ENCODE peak calls at places on chromosomes 7 and 10, in four cellular contexts. W is activated B cell treated with CpG ODN at 0.5 μM for 24 hours, M is mesothelial cell of epicardium, A is epithelial cell of prostate. G is an unnamed sample.

GRCh38 chr10:89115876-89116627 is 91.1 kb downstream of the CH25H start:
- DNase-seq in M (no peak), A (peak; percentile 33), W (no peak), G (no peak)

GRCh38 chr10:55466806-55467504 is 665.9 kb upstream of the PCDH15 start:
- DNase-seq in A (no peak), M (no peak), W (no peak), G (no peak)

GRCh38 chr7:38375453-38375852 is 102.0 kb upstream of the TARP start:
- DNase-seq in M (no peak), A (no peak), W (no peak), G (no peak)

GRCh38 chr7:75638607-75639070 is 100.1 kb downstream of the HIP1 start:
- DNase-seq in M (peak; percentile 37), A (no peak), W (no peak), G (no peak)

GRCh38 chr7:84484502-84485079 is 290.0 kb upstream of the SEMA3A start:
- DNase-seq in A (peak; percentile 24), M (no peak), W (no peak), G (no peak)

GRCh38 chr10:64546073-64546472 is 1024.9 kb downstream of the REEP3 start:
- DNase-seq in W (no peak), A (no peak), M (no peak), G (no peak)

GRCh38 chr7:25031432-25031831 is 51.5 kb upstream of the OSBPL3 start:
- DNase-seq in M (no peak), W (no peak), A (no peak), G (no peak)

GRCh38 chr10:93751074-93751572 is 6.6 kb upstream of the LGI1 start:
- DNase-seq in M (no peak), A (no peak), W (no peak), G (no peak)

GRCh38 chr7:29921404-29922010 is 68.1 kb downstream of the SCRN1 start:
- DNase-seq in W (no peak), A (no peak), M (no peak), G (no peak)

GRCh38 chr10:480498-480927 is 209.0 kb downstream of the DIP2C start:
- DNase-seq in W (no peak), A (no peak), M (no peak), G (no peak)

GRCh38 chr10:29767958-29768357 is 133.2 kb upstream of the SVIL start:
- DNase-seq in W (no peak), M (no peak), A (no peak), G (no peak)

GRCh38 chr10:24462340-24462739 is 253.4 kb downstream of the KIAA1217 start:
- DNase-seq in M (no peak), W (no peak), A (no peak), G (no peak)

GRCh38 chr10:35735412-35735811 is 93.3 kb upstream of the FZD8 start:
- DNase-seq in W (no peak), M (no peak), A (peak; percentile 60), G (no peak)

GRCh38 chr7:95104739-95105138 is 197.3 kb downstream of the PPP1R9A start:
- DNase-seq in M (no peak), W (no peak), A (peak; percentile 93), G (peak; percentile 31)

GRCh38 chr10:78684954-78685353 is 383.8 kb upstream of the ZMIZ1 start:
- DNase-seq in A (no peak), W (no peak), M (no peak), G (no peak)

GRCh38 chr10:133100706-133101463 is 13.2 kb downstream of the ADGRA1 start:
- DNase-seq in A (no peak), W (no peak), M (no peak), G (no peak)

GRCh38 chr7:69451715-69452114 is 146.6 kb upstream of the AUTS2 start:
- DNase-seq in W (no peak), M (no peak), A (no peak), G (no peak)

GRCh38 chr10:24556137-24556536 is 167.6 kb downstream of the ARHGAP21 start:
- DNase-seq in M (no peak), A (no peak), W (no peak), G (no peak)

GRCh38 chr10:119098576-119098975 is 5.3 kb upstream of the DENND10 start:
- DNase-seq in W (no peak), A (no peak), M (no peak), G (no peak)

GRCh38 chr10:50497758-50498157 is 126.0 kb downstream of the SGMS1 start:
- DNase-seq in M (no peak), W (no peak), A (peak; percentile 73), G (no peak)

GRCh38 chr10:31207636-31208035 is 111.4 kb upstream of the ZEB1 start:
- DNase-seq in A (no peak), M (no peak), W (no peak), G (no peak)

GRCh38 chr7:128841171-128841690 is 11.0 kb downstream of the FLNC start:
- DNase-seq in W (no peak), A (no peak), M (no peak), G (no peak)

GRCh38 chr10:131248376-131249165 is 63.0 kb downstream of the TCERG1L start:
- DNase-seq in W (no peak), A (no peak), M (no peak), G (no peak)

GRCh38 chr7:101933685-101934084 is 116.3 kb downstream of the CUX1 start:
- DNase-seq in M (no peak), W (no peak), A (no peak), G (no peak)

GRCh38 chr7:4683043-4683883 is 1.2 kb downstream of the FOXK1 start:
- DNase-seq in A (no peak), M (no peak), W (peak; percentile 21), G (no peak)

GRCh38 chr10:48464121-48464870 is 140.6 kb downstream of the ARHGAP22 start:
- DNase-seq in W (peak; percentile 10), M (no peak), A (no peak), G (peak; percentile 36)

GRCh38 chr10:7763929-7764328 is 23.9 kb downstream of the KIN start:
- DNase-seq in W (no peak), A (no peak), M (no peak), G (no peak)

GRCh38 chr10:80094236-80094635 is 15.8 kb downstream of the TMEM254 start:
- DNase-seq in A (no peak), W (no peak), M (no peak), G (no peak)

GRCh38 chr10:60953420-60953819 is 9.4 kb upstream of the RHOBTB1 start:
- DNase-seq in W (no peak), A (no peak), M (no peak), G (no peak)

GRCh38 chr10:15088428-15089261 is at the start of gene ACBD7:
- DNase-seq in M (peak; percentile 75), W (peak; percentile 79), A (no peak), G (peak; percentile 69)

GRCh38 chr7:1787241-1787640 is 117.2 kb downstream of the ELFN1 start:
- DNase-seq in M (no peak), A (no peak), W (no peak), G (no peak)

GRCh38 chr10:69958232-69958902 is 94.3 kb upstream of the MACROH2A2 start:
- DNase-seq in M (no peak), W (no peak), A (peak; percentile 12), G (no peak)

GRCh38 chr10:121131426-121132277 is 280.5 kb downstream of the WDR11 start:
- DNase-seq in W (no peak), M (no peak), A (no peak), G (no peak)

GRCh38 chr10:74994714-74995308 is 116.6 kb upstream of the SAMD8 start:
- DNase-seq in A (no peak), W (no peak), M (no peak), G (no peak)

GRCh38 chr7:101377189-101377736 is 14.6 kb downstream of the COL26A1 start:
- DNase-seq in W (no peak), M (no peak), A (no peak), G (no peak)

GRCh38 chr10:52450743-52451142 is 136.7 kb downstream of the DKK1 start:
- DNase-seq in A (no peak), M (no peak), W (no peak), G (no peak)